ENCODE peak calls at places on chromosomes 1 and 21, in four cellular contexts. One of them, this sample, is unnamed.

GRCh38 chr1:55239548-55239947 is 24.4 kb upstream of the USP24 start:
- DNase-seq in uterus: no peak
- DNase-seq in AG04450: no peak
- DNase-seq in HFF-Myc: no peak
- DNase-seq in this sample: no peak

GRCh38 chr1:59055908-59056719 is 240.8 kb upstream of the FGGY start:
- DNase-seq in uterus: peak; percentile 94
- DNase-seq in AG04450: no peak
- DNase-seq in HFF-Myc: no peak
- DNase-seq in this sample: no peak

GRCh38 chr1:221644176-221644510 is 97.7 kb downstream of the DUSP10 start:
- DNase-seq in uterus: no peak
- DNase-seq in AG04450: no peak
- DNase-seq in HFF-Myc: no peak
- DNase-seq in this sample: no peak

GRCh38 chr21:35491114-35491513 is 442.0 kb upstream of the RUNX1 start:
- DNase-seq in uterus: no peak
- DNase-seq in AG04450: no peak
- DNase-seq in HFF-Myc: no peak
- DNase-seq in this sample: no peak

GRCh38 chr1:161006563-161006962 is 14.4 kb downstream of the F11R start:
- DNase-seq in uterus: no peak
- DNase-seq in AG04450: no peak
- DNase-seq in HFF-Myc: no peak
- DNase-seq in this sample: no peak

GRCh38 chr1:219430419-219430818 is 182.5 kb downstream of the ZC3H11B start:
- DNase-seq in uterus: no peak
- DNase-seq in AG04450: no peak
- DNase-seq in HFF-Myc: no peak
- DNase-seq in this sample: no peak

GRCh38 chr1:102919659-102920058 is 188.7 kb downstream of the COL11A1 start:
- DNase-seq in uterus: no peak
- DNase-seq in AG04450: no peak
- DNase-seq in HFF-Myc: no peak
- DNase-seq in this sample: no peak

GRCh38 chr1:30677471-30677870 is 45.9 kb downstream of the MATN1 start:
- DNase-seq in uterus: no peak
- DNase-seq in AG04450: no peak
- DNase-seq in HFF-Myc: no peak
- DNase-seq in this sample: no peak

GRCh38 chr1:53899206-53899628 is 5.2 kb downstream of the DIO1 start:
- DNase-seq in uterus: peak; percentile 39
- DNase-seq in AG04450: peak; percentile 41
- DNase-seq in HFF-Myc: no peak
- DNase-seq in this sample: no peak

GRCh38 chr21:45537111-45537745 is 5.0 kb downstream of the SLC19A1 start:
- DNase-seq in uterus: peak; percentile 13
- DNase-seq in AG04450: no peak
- DNase-seq in HFF-Myc: no peak
- DNase-seq in this sample: peak; percentile 64

GRCh38 chr21:31180256-31181088 is 142.2 kb upstream of the KRTAP19-8 start:
- DNase-seq in uterus: no peak
- DNase-seq in AG04450: no peak
- DNase-seq in HFF-Myc: no peak
- DNase-seq in this sample: no peak

GRCh38 chr1:94986783-94987182 is 59.9 kb upstream of the CNN3 start:
- DNase-seq in uterus: no peak
- DNase-seq in AG04450: no peak
- DNase-seq in HFF-Myc: no peak
- DNase-seq in this sample: no peak

GRCh38 chr1:36703526-36704208 is 221.0 kb upstream of the CSF3R start:
- DNase-seq in uterus: no peak
- DNase-seq in AG04450: peak; percentile 18
- DNase-seq in HFF-Myc: peak; percentile 21
- DNase-seq in this sample: peak; percentile 84

GRCh38 chr1:18088077-18088594 is 19.5 kb upstream of the IGSF21 start:
- DNase-seq in uterus: no peak
- DNase-seq in AG04450: no peak
- DNase-seq in HFF-Myc: no peak
- DNase-seq in this sample: no peak

GRCh38 chr1:187624812-187625542 is 796.2 kb downstream of the PLA2G4A start:
- DNase-seq in uterus: no peak
- DNase-seq in AG04450: no peak
- DNase-seq in HFF-Myc: no peak
- DNase-seq in this sample: no peak

GRCh38 chr1:97827887-97828286 is 92.9 kb downstream of the DPYD start:
- DNase-seq in uterus: no peak
- DNase-seq in AG04450: no peak
- DNase-seq in HFF-Myc: no peak
- DNase-seq in this sample: no peak

GRCh38 chr1:93623436-93623835 is 58.2 kb downstream of the BCAR3 start:
- DNase-seq in uterus: no peak
- DNase-seq in AG04450: no peak
- DNase-seq in HFF-Myc: no peak
- DNase-seq in this sample: no peak

GRCh38 chr1:56709269-56709880 is 64.3 kb downstream of the PRKAA2 start:
- DNase-seq in uterus: peak; percentile 13
- DNase-seq in AG04450: peak; percentile 29
- DNase-seq in HFF-Myc: peak; percentile 38
- DNase-seq in this sample: no peak

GRCh38 chr1:164559342-164560070 is 522 bp downstream of the PBX1 start:
- DNase-seq in uterus: peak; percentile 47
- DNase-seq in AG04450: no peak
- DNase-seq in HFF-Myc: no peak
- DNase-seq in this sample: no peak

GRCh38 chr21:43848771-43849170 is 16.3 kb upstream of the AGPAT3 start:
- DNase-seq in uterus: no peak
- DNase-seq in AG04450: no peak
- DNase-seq in HFF-Myc: no peak
- DNase-seq in this sample: no peak

GRCh38 chr21:43850728-43851295 is 14.2 kb upstream of the AGPAT3 start:
- DNase-seq in uterus: no peak
- DNase-seq in AG04450: no peak
- DNase-seq in HFF-Myc: no peak
- DNase-seq in this sample: no peak

GRCh38 chr21:43851593-43851992 is 13.4 kb upstream of the AGPAT3 start:
- DNase-seq in uterus: no peak
- DNase-seq in AG04450: no peak
- DNase-seq in HFF-Myc: no peak
- DNase-seq in this sample: no peak

GRCh38 chr21:43847301-43847700 is 17.7 kb upstream of the AGPAT3 start:
- DNase-seq in uterus: no peak
- DNase-seq in AG04450: no peak
- DNase-seq in HFF-Myc: no peak
- DNase-seq in this sample: no peak

DNA sequence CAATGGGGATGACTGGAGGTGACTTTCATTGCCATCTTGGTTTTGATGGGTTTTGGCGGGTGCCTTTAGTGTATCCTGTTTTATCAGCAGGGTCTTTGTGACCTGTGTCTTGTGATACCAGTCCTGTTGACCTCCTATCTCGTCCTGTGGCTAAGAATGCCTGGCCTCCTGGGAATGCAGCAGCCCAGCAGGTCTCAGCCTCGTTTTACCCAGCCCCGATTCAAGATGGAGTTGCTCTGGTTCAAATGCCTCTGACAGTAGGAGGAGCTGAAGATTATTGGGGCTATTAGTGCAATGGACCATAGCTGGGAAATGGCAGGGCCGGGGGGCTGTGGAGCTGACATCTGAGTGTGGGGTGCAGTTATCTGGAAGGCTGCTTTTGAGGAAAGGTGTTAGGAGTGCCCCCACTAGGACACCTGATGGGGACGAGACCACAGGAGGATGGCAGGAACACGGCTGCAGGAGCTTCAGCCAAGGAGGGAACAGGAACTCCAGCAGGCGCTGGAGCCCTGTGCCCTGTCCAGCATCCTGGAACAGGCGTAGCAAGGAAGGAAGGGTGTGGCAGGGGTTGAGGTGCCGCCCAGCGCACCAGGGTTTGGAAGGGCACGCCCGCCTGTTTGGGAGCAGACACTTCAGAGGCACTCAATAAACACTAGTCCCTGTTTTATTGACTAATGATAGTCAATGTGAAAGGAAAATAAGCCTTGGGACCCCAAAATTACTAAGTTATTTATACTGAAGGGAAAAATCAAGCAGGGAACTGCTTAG is 15.3 kb upstream of the AGPAT3 start:
- DNase-seq in uterus: no peak
- DNase-seq in AG04450: no peak
- DNase-seq in HFF-Myc: no peak
- DNase-seq in this sample: no peak
- TF ChIP-seq CTCF in uterus: no peak
- TF ChIP-seq CTCF in AG04450: no peak
- TF ChIP-seq CTCF in HFF-Myc: no peak
- TF ChIP-seq CTCF in this sample: no peak

GRCh38 chr1:111738436-111739221 is 566 bp downstream of the INKA2 start:
- DNase-seq in uterus: peak; percentile 78
- DNase-seq in AG04450: no peak
- DNase-seq in HFF-Myc: no peak
- DNase-seq in this sample: no peak
- TF ChIP-seq CTCF in uterus: no peak
- TF ChIP-seq CTCF in AG04450: no peak
- TF ChIP-seq CTCF in HFF-Myc: no peak
- TF ChIP-seq CTCF in this sample: no peak

GRCh38 chr1:119053917-119054316 is 65.8 kb upstream of the TBX15 start:
- DNase-seq in uterus: no peak
- DNase-seq in AG04450: no peak
- DNase-seq in HFF-Myc: no peak
- DNase-seq in this sample: no peak

DNA sequence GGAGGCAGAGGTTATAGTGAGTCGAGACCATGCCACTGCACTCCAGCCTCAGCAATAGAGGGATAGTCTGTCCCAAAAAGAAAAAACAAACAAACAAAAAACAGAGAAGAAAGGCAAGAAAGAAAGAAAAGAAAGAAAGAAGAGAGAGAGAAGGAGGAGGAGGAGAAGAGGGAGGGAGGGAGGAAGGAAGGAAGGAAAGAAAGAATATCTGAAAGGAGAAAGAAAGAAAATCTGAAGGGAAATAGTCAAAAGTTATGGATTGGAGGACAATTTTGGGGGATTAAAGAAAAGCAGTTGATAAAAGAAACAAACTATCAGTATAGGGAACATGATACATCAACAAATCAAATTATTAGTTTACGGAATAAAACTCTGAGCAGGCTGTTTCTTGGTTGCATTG is 67.4 kb upstream of the TBX15 start:
- DNase-seq in uterus: no peak
- DNase-seq in AG04450: no peak
- DNase-seq in HFF-Myc: no peak
- DNase-seq in this sample: no peak
- TF ChIP-seq CTCF in uterus: no peak
- TF ChIP-seq CTCF in AG04450: no peak
- TF ChIP-seq CTCF in HFF-Myc: no peak
- TF ChIP-seq CTCF in this sample: no peak

DNA sequence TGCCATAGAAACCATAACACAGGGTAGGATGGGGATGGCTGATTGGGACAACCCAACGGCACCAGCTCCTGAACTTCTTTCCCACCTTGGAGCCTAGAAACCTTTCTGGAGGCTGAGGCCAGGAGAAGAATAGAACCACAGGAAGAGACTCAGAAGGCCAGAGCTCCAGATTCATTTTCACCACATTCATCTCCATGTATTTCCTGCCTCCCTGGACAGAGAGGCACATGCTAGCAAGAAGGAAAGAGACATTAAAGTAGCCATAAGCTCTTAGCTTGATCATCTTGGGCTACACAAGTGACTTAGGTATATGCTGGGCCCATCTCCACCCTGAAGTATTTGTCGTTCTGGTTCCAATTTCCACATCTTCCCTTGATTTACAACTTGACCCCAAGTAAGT is 44.1 kb downstream of the PLXNA2 start:
- DNase-seq in uterus: no peak
- DNase-seq in AG04450: no peak
- DNase-seq in HFF-Myc: no peak
- DNase-seq in this sample: no peak
- TF ChIP-seq CTCF in uterus: no peak
- TF ChIP-seq CTCF in AG04450: no peak
- TF ChIP-seq CTCF in HFF-Myc: no peak
- TF ChIP-seq CTCF in this sample: no peak

GRCh38 chr1:159421821-159422220 is 10.2 kb upstream of the OR10J4 start:
- DNase-seq in uterus: no peak
- DNase-seq in AG04450: no peak
- DNase-seq in HFF-Myc: no peak
- DNase-seq in this sample: no peak
- TF ChIP-seq CTCF in uterus: no peak
- TF ChIP-seq CTCF in AG04450: no peak
- TF ChIP-seq CTCF in HFF-Myc: no peak
- TF ChIP-seq CTCF in this sample: peak; percentile 14

GRCh38 chr1:152003846-152004442 is 10.3 kb upstream of the S100A10 start:
- DNase-seq in uterus: no peak
- DNase-seq in AG04450: no peak
- DNase-seq in HFF-Myc: no peak
- DNase-seq in this sample: no peak
- TF ChIP-seq CTCF in uterus: no peak
- TF ChIP-seq CTCF in AG04450: peak; percentile 24
- TF ChIP-seq CTCF in HFF-Myc: peak; percentile 17
- TF ChIP-seq CTCF in this sample: peak; percentile 26

GRCh38 chr1:156338180-156338973 is at the start of the genes CCT3 and TSACC:
- DNase-seq in uterus: peak; percentile 99
- DNase-seq in AG04450: peak; percentile 100
- DNase-seq in HFF-Myc: peak; percentile 100
- DNase-seq in this sample: peak; percentile 99
- TF ChIP-seq CTCF in uterus: no peak
- TF ChIP-seq CTCF in AG04450: no peak
- TF ChIP-seq CTCF in HFF-Myc: no peak
- TF ChIP-seq CTCF in this sample: no peak

GRCh38 chr1:40081874-40082273 is 15.2 kb downstream of the PPT1 start:
- DNase-seq in uterus: no peak
- DNase-seq in AG04450: no peak
- DNase-seq in HFF-Myc: no peak
- DNase-seq in this sample: no peak
- TF ChIP-seq CTCF in uterus: no peak
- TF ChIP-seq CTCF in AG04450: no peak
- TF ChIP-seq CTCF in HFF-Myc: no peak
- TF ChIP-seq CTCF in this sample: no peak

GRCh38 chr1:227790868-227791267 is 24.6 kb upstream of the PRSS38 start:
- DNase-seq in uterus: no peak
- DNase-seq in AG04450: no peak
- DNase-seq in HFF-Myc: no peak
- DNase-seq in this sample: no peak

GRCh38 chr1:227788279-227789041 is 27.0 kb upstream of the PRSS38 start:
- DNase-seq in uterus: no peak
- DNase-seq in AG04450: no peak
- DNase-seq in HFF-Myc: no peak
- DNase-seq in this sample: peak; percentile 81

GRCh38 chr1:227787513-227788278 is 27.8 kb upstream of the PRSS38 start:
- DNase-seq in uterus: peak; percentile 95
- DNase-seq in AG04450: peak; percentile 83
- DNase-seq in HFF-Myc: peak; percentile 89
- DNase-seq in this sample: peak; percentile 91

GRCh38 chr1:227789881-227790400 is 25.5 kb upstream of the PRSS38 start:
- DNase-seq in uterus: no peak
- DNase-seq in AG04450: no peak
- DNase-seq in HFF-Myc: no peak
- DNase-seq in this sample: no peak

GRCh38 chr1:227789042-227789880 is 26.2 kb upstream of the PRSS38 start:
- DNase-seq in uterus: no peak
- DNase-seq in AG04450: no peak
- DNase-seq in HFF-Myc: no peak
- DNase-seq in this sample: peak; percentile 67
- TF ChIP-seq CTCF in uterus: no peak
- TF ChIP-seq CTCF in AG04450: peak; percentile 35
- TF ChIP-seq CTCF in HFF-Myc: peak; percentile 35
- TF ChIP-seq CTCF in this sample: no peak

GRCh38 chr1:3672231-3672970 is 20.1 kb downstream of the TP73 start:
- DNase-seq in uterus: no peak
- DNase-seq in AG04450: no peak
- DNase-seq in HFF-Myc: no peak
- DNase-seq in this sample: no peak
- TF ChIP-seq CTCF in uterus: no peak
- TF ChIP-seq CTCF in AG04450: no peak
- TF ChIP-seq CTCF in HFF-Myc: no peak
- TF ChIP-seq CTCF in this sample: no peak